ENCODE peak calls at places on chromosome 10, in five cellular contexts. B is IMR-90, E is prostate gland, C is uterus, O is A549. Z is an unnamed sample.

GRCh38 chr10:84076047-84076388 is 63.3 kb upstream of the GHITM start:
- DNase-seq in B (peak), E (no peak), C (peak), O (no peak), Z (no peak)

GRCh38 chr10:88256013-88256680 is 327.0 kb downstream of the RNLS start:
- DNase-seq in B (no peak), E (no peak), C (peak), O (no peak), Z (no peak)

GRCh38 chr10:94075521-94075920 is 81.8 kb downstream of the PLCE1 start:
- DNase-seq in B (no peak), E (no peak), C (no peak), O (no peak), Z (no peak)

GRCh38 chr10:56928717-56929116 is 567.7 kb upstream of the ZWINT start:
- DNase-seq in B (no peak), E (no peak), C (no peak), O (no peak), Z (no peak)

GRCh38 chr10:73991846-73992245 is 6.1 kb upstream of the VCL start:
- DNase-seq in B (no peak), E (no peak), C (no peak), O (no peak), Z (peak)

GRCh38 chr10:88086187-88086954 is 222.9 kb downstream of the PTEN start:
- DNase-seq in B (no peak), E (no peak), C (no peak), O (no peak), Z (no peak)

GRCh38 chr10:125151824-125152634 is 8.3 kb downstream of the CTBP2 start:
- DNase-seq in B (no peak), E (no peak), C (peak), O (no peak), Z (no peak)

GRCh38 chr10:119549247-119549999 is 6.9 kb upstream of the RGS10 start:
- DNase-seq in B (no peak), E (no peak), C (no peak), O (no peak), Z (peak)

GRCh38 chr10:77925410-77925794 is 1.2 kb downstream of the DLG5 start:
- DNase-seq in B (peak), E (peak), C (peak), O (peak), Z (no peak)

GRCh38 chr10:94545277-94546057 is at the start of gene HELLS:
- DNase-seq in B (peak), E (peak), C (peak), O (peak), Z (peak)

GRCh38 chr10:132400547-132401151 is 3.6 kb downstream of the PWWP2B start:
- DNase-seq in B (no peak), E (no peak), C (no peak), O (no peak), Z (peak)

GRCh38 chr10:132403511-132404168 is 6.6 kb downstream of the PWWP2B start:
- DNase-seq in B (no peak), E (no peak), C (no peak), O (no peak), Z (peak)

GRCh38 chr10:132402781-132403241 is 5.8 kb downstream of the PWWP2B start:
- DNase-seq in B (no peak), E (no peak), C (no peak), O (no peak), Z (no peak)

GRCh38 chr10:132400041-132400546 is 3.1 kb downstream of the PWWP2B start:
- DNase-seq in B (no peak), E (no peak), C (no peak), O (no peak), Z (peak)

GRCh38 chr10:132401396-132402168 is 4.6 kb downstream of the PWWP2B start:
- DNase-seq in B (no peak), E (no peak), C (no peak), O (no peak), Z (peak)
- TF ChIP-seq POLR2A in B (no peak), E (peak), C (peak), O (no peak), Z (no peak)

GRCh38 chr10:101166430-101166829 is 35.3 kb downstream of the TLX1 start:
- DNase-seq in B (no peak), E (no peak), C (no peak), O (no peak), Z (no peak)
- TF ChIP-seq POLR2A in B (no peak), E (no peak), C (no peak), O (no peak), Z (no peak)

GRCh38 chr10:110843031-110843430 is 28.7 kb upstream of the PDCD4 start:
- DNase-seq in B (no peak), E (no peak), C (peak), O (no peak), Z (no peak)
- TF ChIP-seq POLR2A in B (no peak), E (no peak), C (no peak), O (no peak), Z (no peak)

GRCh38 chr10:13649844-13650520 is 63.2 kb downstream of the PRPF18 start:
- DNase-seq in B (no peak), E (no peak), C (no peak), O (no peak), Z (no peak)
- TF ChIP-seq POLR2A in B (no peak), E (no peak), C (no peak), O (no peak), Z (no peak)

GRCh38 chr10:72248477-72249151 is 25.1 kb upstream of the DDIT4 start:
- DNase-seq in B (no peak), E (peak), C (peak), O (peak), Z (peak)
- TF ChIP-seq POLR2A in B (no peak), E (peak), C (peak), O (peak), Z (peak)

GRCh38 chr10:79347226-79347893 is at the start of gene PPIF:
- DNase-seq in B (peak), E (peak), C (peak), O (peak), Z (peak)

GRCh38 chr10:79349072-79349491 is 1.8 kb downstream of the PPIF start:
- DNase-seq in B (no peak), E (no peak), C (no peak), O (no peak), Z (no peak)

GRCh38 chr10:79346388-79347225 is 662 bp upstream of the PPIF start:
- DNase-seq in B (no peak), E (no peak), C (peak), O (no peak), Z (peak)

GRCh38 chr10:79348640-79348988 is 1.3 kb downstream of the PPIF start:
- DNase-seq in B (no peak), E (no peak), C (no peak), O (no peak), Z (no peak)

GRCh38 chr10:79347894-79348639 is 798 bp downstream of the PPIF start:
- DNase-seq in B (peak), E (peak), C (peak), O (peak), Z (peak)
- TF ChIP-seq POLR2A in B (no peak), E (no peak), C (no peak), O (no peak), Z (no peak)

GRCh38 chr10:25818751-25819150 is 115.3 kb upstream of the MYO3A start:
- DNase-seq in B (no peak), E (no peak), C (no peak), O (no peak), Z (no peak)
- TF ChIP-seq POLR2A in B (no peak), E (no peak), C (no peak), O (no peak), Z (no peak)

GRCh38 chr10:25758041-25758457 is 176.0 kb upstream of the MYO3A start:
- DNase-seq in B (no peak), E (no peak), C (no peak), O (peak), Z (no peak)
- TF ChIP-seq POLR2A in B (no peak), E (no peak), C (no peak), O (no peak), Z (no peak)

DNA sequence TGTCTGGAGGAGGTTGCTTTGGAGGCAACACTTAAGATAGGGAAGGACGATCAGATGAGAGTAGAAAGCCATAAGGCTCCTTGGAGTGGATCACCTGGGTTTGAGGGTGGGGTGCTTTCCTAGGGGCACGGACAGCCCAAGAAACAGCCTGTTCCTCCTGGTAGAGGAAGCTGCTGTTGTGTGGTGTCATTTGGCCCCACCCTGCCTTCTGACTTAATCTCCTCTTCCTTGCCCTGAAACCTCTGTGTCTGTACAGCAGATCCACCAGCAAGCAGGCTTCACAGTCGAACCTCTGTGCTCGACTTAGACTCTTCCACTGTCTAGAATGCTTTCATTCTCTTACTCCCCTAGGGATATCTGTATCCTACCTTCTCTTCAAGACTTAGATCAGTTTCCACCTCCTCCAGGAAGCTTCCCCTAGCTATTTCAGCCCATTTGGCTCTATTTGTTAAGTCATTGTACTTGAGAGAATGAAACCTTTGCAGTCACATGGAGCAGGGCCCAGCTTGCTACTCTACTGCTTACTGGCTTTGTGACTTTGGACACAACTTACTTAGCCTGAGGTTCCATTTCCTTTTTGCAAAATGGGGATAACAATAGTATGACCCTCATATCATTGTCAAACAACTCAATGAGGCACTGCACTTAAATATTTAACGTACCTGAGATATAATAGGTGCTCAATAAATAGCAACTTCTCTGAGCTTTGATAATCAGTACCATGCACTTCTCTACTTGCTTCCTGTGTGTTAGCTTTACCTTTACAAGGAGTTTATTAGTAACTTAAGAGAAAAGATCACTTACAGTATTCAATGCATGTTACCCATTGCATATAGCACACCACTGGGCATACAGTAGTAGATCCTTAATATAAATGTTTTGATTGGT is 5.0 kb downstream of the MXI1 start:
- DNase-seq in B (no peak), E (no peak), C (no peak), O (no peak), Z (no peak)
- TF ChIP-seq POLR2A in B (no peak), E (no peak), C (no peak), O (no peak), Z (no peak)

GRCh38 chr10:79445217-79445707 is at the start of gene ZCCHC24:
- DNase-seq in B (no peak), E (no peak), C (no peak), O (peak), Z (no peak)

GRCh38 chr10:79447911-79448731 is 2.7 kb upstream of the ZCCHC24 start:
- DNase-seq in B (no peak), E (no peak), C (no peak), O (no peak), Z (peak)

GRCh38 chr10:79446451-79447020 is 1.1 kb upstream of the ZCCHC24 start:
- DNase-seq in B (no peak), E (peak), C (peak), O (no peak), Z (peak)

GRCh38 chr10:79444243-79445119 is 943 bp downstream of the ZCCHC24 start:
- DNase-seq in B (peak), E (peak), C (peak), O (peak), Z (peak)

DNA sequence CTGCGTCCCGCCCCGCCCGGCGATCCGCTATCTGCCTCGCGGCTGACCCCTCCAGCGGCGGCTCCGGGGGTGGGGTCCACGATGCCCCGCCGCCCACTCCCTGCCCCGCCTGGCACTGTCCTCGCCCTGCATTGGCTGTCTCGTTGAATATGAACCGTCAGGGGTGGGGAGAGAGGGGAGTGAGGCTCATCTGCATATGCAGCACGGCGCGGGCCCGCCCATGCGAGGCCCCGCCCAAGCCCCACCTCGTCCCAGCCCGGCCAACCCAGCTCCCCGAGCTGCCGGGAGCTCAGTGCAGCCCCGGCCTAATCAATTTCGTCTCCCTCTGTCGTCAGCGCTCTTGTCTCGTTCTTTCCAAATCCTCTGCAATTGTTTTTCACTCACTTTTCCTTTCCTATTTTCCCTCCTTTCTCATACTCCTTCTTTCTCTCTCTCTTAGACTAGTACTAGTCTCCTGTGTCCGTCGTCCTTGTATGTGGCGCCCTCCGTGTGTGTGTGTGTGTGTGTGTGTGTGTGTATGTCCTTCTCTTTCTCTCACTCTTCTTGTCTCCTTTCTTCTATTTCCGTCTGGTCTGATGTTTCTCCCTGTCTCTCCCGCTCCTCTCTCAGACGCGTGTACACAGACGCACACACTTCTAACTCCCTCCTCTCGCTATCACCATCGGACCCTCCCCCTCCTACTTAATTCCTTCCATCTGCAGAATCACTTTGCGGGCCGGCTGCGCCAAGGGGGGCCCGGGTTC is 455 bp upstream of the ZCCHC24 start:
- DNase-seq in B (peak), E (peak), C (peak), O (peak), Z (peak)
- TF ChIP-seq POLR2A in B (peak), E (no peak), C (peak), O (no peak), Z (no peak)